ENCODE peak calls at places on chromosomes 13 and 19, in six cellular contexts. K is Peyer's patch, P is astrocyte, W is fibroblast of the aortic adventitia, J is left lung, B is GM13977. X is an unnamed sample.

GRCh38 chr19:51754106-51754505 is 2.4 kb upstream of the FPR1 start:
- DNase-seq in K (no peak), P (no peak), W (no peak), J (no peak), B (no peak), X (no peak)

GRCh38 chr13:72397265-72397664 is 330.2 kb downstream of the MZT1 start:
- DNase-seq in K (no peak), P (no peak), W (no peak), J (no peak), B (no peak), X (no peak)

GRCh38 chr19:3575260-3575741 is 2.6 kb downstream of the HMG20B start:
- DNase-seq in K (no peak), P (no peak), W (no peak), J (no peak), B (no peak), X (peak)

GRCh38 chr19:44741841-44742352 is 6.6 kb upstream of the BCL3 start:
- DNase-seq in K (peak), P (peak), W (peak), J (peak), B (no peak), X (no peak)

GRCh38 chr13:36293497-36293896 is 4.1 kb downstream of the CCDC169 start:
- DNase-seq in K (no peak), P (no peak), W (no peak), J (no peak), B (no peak), X (no peak)

GRCh38 chr13:100290165-100290801 is 201.4 kb downstream of the PCCA start:
- DNase-seq in K (no peak), P (no peak), W (no peak), J (peak), B (no peak), X (no peak)

GRCh38 chr13:90154311-90154960 is 1193.1 kb upstream of the MIR17HG start:
- DNase-seq in K (no peak), P (peak), W (no peak), J (no peak), B (no peak), X (no peak)

GRCh38 chr13:111951982-111952565 is 114.9 kb upstream of the SOX1 start:
- DNase-seq in K (peak), P (no peak), W (no peak), J (peak), B (no peak), X (peak)

GRCh38 chr13:43838909-43839308 is 40.6 kb downstream of the CCDC122 start:
- DNase-seq in K (no peak), P (peak), W (peak), J (no peak), B (no peak), X (no peak)

GRCh38 chr19:16435999-16436650 is 35.6 kb downstream of the EPS15L1 start:
- DNase-seq in K (no peak), P (peak), W (peak), J (no peak), B (no peak), X (no peak)

GRCh38 chr13:113938716-113939115 is 35.2 kb downstream of the C13orf46 start:
- DNase-seq in K (no peak), P (no peak), W (no peak), J (peak), B (no peak), X (no peak)

GRCh38 chr13:111210488-111210887 is 95.4 kb downstream of the ARHGEF7 start:
- DNase-seq in K (no peak), P (peak), W (peak), J (peak), B (no peak), X (no peak)

GRCh38 chr13:100588350-100589177 is at the start of gene GGACT:
- DNase-seq in K (peak), P (peak), W (peak), J (peak), B (peak), X (peak)

GRCh38 chr13:37617162-37617561 is 18.6 kb upstream of the POSTN start:
- DNase-seq in K (no peak), P (peak), W (peak), J (no peak), B (no peak), X (no peak)

GRCh38 chr19:2110822-2111221 is 14.1 kb downstream of the IZUMO4 start:
- DNase-seq in K (no peak), P (no peak), W (no peak), J (no peak), B (no peak), X (no peak)
- TF ChIP-seq CTCF in K (no peak), P (no peak), W (no peak), J (no peak), B (peak), X (no peak)

GRCh38 chr19:13082192-13083007 is 20.3 kb downstream of the LYL1 start:
- DNase-seq in K (no peak), P (peak), W (peak), J (no peak), B (no peak), X (peak)
- TF ChIP-seq CTCF in K (no peak), P (peak), W (peak), J (no peak), B (peak), X (no peak)

GRCh38 chr13:51066091-51066831 is 44.8 kb downstream of the C13orf42 start:
- DNase-seq in K (no peak), P (peak), W (no peak), J (no peak), B (no peak), X (no peak)
- TF ChIP-seq CTCF in K (no peak), P (no peak), W (no peak), J (no peak), B (no peak), X (no peak)

GRCh38 chr13:49791753-49792549 is 531 bp downstream of the KPNA3 start:
- DNase-seq in K (peak), P (peak), W (peak), J (peak), B (peak), X (peak)
- TF ChIP-seq CTCF in K (no peak), P (no peak), W (no peak), J (no peak), B (no peak), X (no peak)

GRCh38 chr13:49497272-49497671 is 1.5 kb downstream of the PHF11 start:
- DNase-seq in K (no peak), P (no peak), W (no peak), J (no peak), B (no peak), X (no peak)

GRCh38 chr13:49494645-49495044 is 1.1 kb upstream of the PHF11 start:
- DNase-seq in K (no peak), P (no peak), W (no peak), J (no peak), B (no peak), X (no peak)

GRCh38 chr13:49498211-49498610 is 2.5 kb downstream of the PHF11 start:
- DNase-seq in K (no peak), P (no peak), W (no peak), J (no peak), B (no peak), X (no peak)

GRCh38 chr13:49499889-49500660 is 4.3 kb downstream of the PHF11 start:
- DNase-seq in K (no peak), P (peak), W (peak), J (no peak), B (no peak), X (no peak)

DNA sequence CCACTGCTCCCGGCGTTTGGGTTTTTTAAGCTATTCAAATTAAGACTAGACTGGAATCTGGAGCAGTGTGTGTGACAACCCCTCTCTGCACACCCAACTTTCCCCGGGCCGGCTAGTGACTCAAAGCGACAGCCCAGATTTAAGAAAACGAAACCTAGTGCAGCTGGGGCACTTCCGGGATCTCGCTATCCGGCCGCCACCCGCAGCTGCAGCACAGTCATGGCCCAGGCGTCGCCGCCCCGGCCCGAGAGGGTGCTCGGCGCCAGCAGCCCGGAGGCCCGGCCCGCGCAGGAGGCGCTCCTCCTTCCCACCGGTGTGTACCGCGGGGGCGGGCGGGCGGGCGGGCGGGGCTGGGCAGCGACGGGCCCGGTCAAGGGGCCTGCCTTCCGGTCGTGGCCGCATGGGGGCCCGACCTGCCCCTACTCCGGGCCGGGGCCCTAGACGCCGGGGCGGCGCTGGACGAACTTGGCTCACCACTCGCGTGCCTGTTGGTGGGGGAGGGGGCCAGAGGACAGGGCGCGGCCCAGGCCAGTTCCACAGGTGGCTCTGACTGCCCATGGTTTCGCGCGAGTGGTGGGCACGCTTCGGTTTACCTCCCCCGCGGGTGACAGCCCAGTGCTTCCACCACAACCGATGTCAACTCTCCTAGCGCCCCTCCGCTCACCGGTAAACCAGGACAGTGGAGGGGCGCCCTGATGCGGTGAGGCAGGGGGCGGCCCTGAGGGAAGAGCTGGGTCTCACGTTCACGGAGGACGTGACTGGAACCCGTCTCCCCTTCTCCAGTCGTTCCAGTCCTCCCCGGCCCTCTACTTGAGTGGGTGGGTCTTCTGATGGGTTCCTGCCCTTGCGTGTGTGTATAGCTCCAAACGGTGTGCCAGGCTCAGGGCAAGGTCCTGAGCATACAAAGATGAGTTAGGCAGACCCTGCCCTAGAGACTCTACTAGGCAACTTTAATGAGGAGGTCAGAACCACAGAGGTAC is at the start of gene PHF11:
- DNase-seq in K (peak), P (peak), W (peak), J (peak), B (peak), X (peak)
- TF ChIP-seq CTCF in K (no peak), P (no peak), W (peak), J (no peak), B (no peak), X (no peak)

GRCh38 chr19:48720613-48721296 is 1.2 kb upstream of the MAMSTR start:
- DNase-seq in K (peak), P (peak), W (peak), J (peak), B (peak), X (peak)

GRCh38 chr19:48719263-48720171 is at the start of gene MAMSTR:
- DNase-seq in K (no peak), P (no peak), W (no peak), J (peak), B (no peak), X (no peak)

GRCh38 chr19:48720251-48720612 is 707 bp upstream of the MAMSTR start:
- DNase-seq in K (no peak), P (no peak), W (no peak), J (no peak), B (no peak), X (no peak)

GRCh38 chr19:48724796-48725753 is 5.5 kb upstream of the MAMSTR start:
- DNase-seq in K (no peak), P (peak), W (peak), J (no peak), B (peak), X (no peak)

DNA sequence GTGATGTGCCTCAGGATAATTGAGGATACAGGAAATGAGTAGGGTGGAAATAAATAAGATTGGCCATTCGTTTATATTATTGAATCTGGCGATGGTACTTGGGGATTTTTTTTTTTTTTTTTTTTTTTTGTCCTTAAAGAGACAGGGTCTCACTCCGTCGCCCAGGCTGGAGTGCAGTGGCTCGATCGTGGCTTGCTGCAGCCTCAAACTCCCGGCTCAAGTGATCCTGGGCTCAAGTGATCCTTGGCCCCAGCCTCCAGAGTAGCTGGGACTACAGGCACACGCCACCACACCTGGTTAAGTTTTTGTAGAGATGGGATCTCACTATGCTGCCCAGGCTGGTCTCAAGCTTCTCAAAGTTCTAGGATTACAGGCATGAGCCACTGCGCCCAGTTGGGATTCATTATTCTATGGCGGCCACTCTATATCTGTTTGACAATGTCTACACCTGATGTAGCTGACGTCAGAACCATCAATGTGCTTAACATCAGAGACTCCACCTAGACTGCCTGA is 2.7 kb upstream of the MAMSTR start:
- DNase-seq in K (no peak), P (no peak), W (no peak), J (no peak), B (no peak), X (no peak)
- TF ChIP-seq CTCF in K (no peak), P (no peak), W (no peak), J (no peak), B (no peak), X (no peak)

GRCh38 chr19:18060472-18060871 is 26.3 kb downstream of the IL12RB1 start:
- DNase-seq in K (no peak), P (no peak), W (no peak), J (no peak), B (no peak), X (peak)

GRCh38 chr19:18062043-18062442 is 24.7 kb downstream of the IL12RB1 start:
- DNase-seq in K (no peak), P (no peak), W (no peak), J (no peak), B (no peak), X (no peak)

GRCh38 chr19:18065173-18065495 is 21.6 kb downstream of the IL12RB1 start:
- DNase-seq in K (no peak), P (no peak), W (no peak), J (no peak), B (no peak), X (no peak)

GRCh38 chr19:18059902-18060301 is 26.8 kb downstream of the IL12RB1 start:
- DNase-seq in K (no peak), P (no peak), W (no peak), J (no peak), B (no peak), X (no peak)

DNA sequence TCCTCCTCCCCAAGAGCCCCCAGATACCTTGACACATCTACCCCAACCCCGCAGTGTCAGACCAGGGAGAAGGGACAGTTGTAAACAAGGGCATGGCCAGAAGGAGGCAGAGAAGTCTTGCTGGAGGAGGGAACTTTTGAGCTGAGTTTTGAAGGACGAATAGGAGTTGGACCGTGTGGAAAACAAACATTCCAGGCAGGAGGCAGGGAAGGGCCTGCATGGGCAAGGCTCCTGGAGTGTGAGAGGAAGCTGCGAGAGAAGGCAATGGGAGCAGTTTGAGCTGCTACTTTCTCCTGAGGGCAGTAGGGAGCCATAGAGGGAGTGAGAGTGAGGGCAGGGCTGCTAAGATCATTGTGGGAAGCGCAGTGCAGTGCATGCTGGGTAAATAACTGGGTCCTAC is 23.3 kb downstream of the IL12RB1 start:
- DNase-seq in K (no peak), P (no peak), W (no peak), J (no peak), B (no peak), X (no peak)
- TF ChIP-seq CTCF in K (no peak), P (no peak), W (no peak), J (no peak), B (peak), X (no peak)

GRCh38 chr13:77079902-77080413 is 53.0 kb upstream of the FBXL3 start:
- DNase-seq in K (no peak), P (no peak), W (no peak), J (no peak), B (no peak), X (no peak)
- TF ChIP-seq CTCF in K (no peak), P (no peak), W (no peak), J (no peak), B (no peak), X (no peak)